ENCODE peak calls at places on chromosome 11, in ten cellular contexts. M, Y, E, D, X, H, O, C, F and I are unnamed samples.

GRCh38 chr11:85884581-85885021 is 29.4 kb downstream of the CCDC83 start:
- DNase-seq in M (no peak), Y (no peak), E (peak), D (no peak), X (no peak), H (no peak), O (no peak), C (no peak), F (no peak), I (peak)

GRCh38 chr11:12868315-12869073 is 140.6 kb upstream of the RASSF10 start:
- DNase-seq in M (no peak), Y (no peak), E (peak), D (no peak), X (no peak), H (no peak), O (no peak), C (no peak), F (no peak), I (peak)

GRCh38 chr11:122696662-122697061 is 41.1 kb downstream of the UBASH3B start:
- DNase-seq in M (peak), Y (peak), E (no peak), D (no peak), X (no peak), H (no peak), O (peak), C (peak), F (no peak), I (no peak)

GRCh38 chr11:69393178-69393832 is 88.2 kb upstream of the LINC01488 start:
- DNase-seq in M (no peak), Y (no peak), E (no peak), D (no peak), X (no peak), H (no peak), O (no peak), C (no peak), F (no peak), I (no peak)

GRCh38 chr11:26971961-26972360 is 22.0 kb upstream of the FIBIN start:
- DNase-seq in M (no peak), Y (no peak), E (no peak), D (no peak), X (no peak), H (no peak), O (no peak), C (no peak), F (no peak), I (no peak)

GRCh38 chr11:17649696-17650600 is 69.4 kb upstream of the MYOD1 start:
- DNase-seq in M (no peak), Y (no peak), E (peak), D (peak), X (no peak), H (no peak), O (no peak), C (no peak), F (no peak), I (peak)

GRCh38 chr11:77074205-77074604 is 7.4 kb downstream of the CAPN5 start:
- DNase-seq in M (no peak), Y (no peak), E (no peak), D (peak), X (no peak), H (no peak), O (peak), C (no peak), F (no peak), I (no peak)

GRCh38 chr11:36455658-36456111 is 54.4 kb downstream of the TRAF6 start:
- DNase-seq in M (no peak), Y (no peak), E (peak), D (peak), X (no peak), H (no peak), O (peak), C (no peak), F (peak), I (peak)

GRCh38 chr11:1870721-1871466 is 18.0 kb downstream of the LSP1 start:
- DNase-seq in M (peak), Y (no peak), E (peak), D (no peak), X (no peak), H (no peak), O (peak), C (no peak), F (no peak), I (peak)

GRCh38 chr11:28228196-28228595 is 120.0 kb downstream of the METTL15 start:
- DNase-seq in M (no peak), Y (no peak), E (peak), D (no peak), X (no peak), H (no peak), O (no peak), C (no peak), F (no peak), I (no peak)

GRCh38 chr11:8286886-8287285 is 23.2 kb upstream of the LMO1 start:
- DNase-seq in M (no peak), Y (no peak), E (no peak), D (no peak), X (no peak), H (no peak), O (no peak), C (no peak), F (no peak), I (no peak)

GRCh38 chr11:2385156-2386151 is 8.3 kb downstream of the CD81 start:
- DNase-seq in M (no peak), Y (peak), E (no peak), D (no peak), X (no peak), H (no peak), O (peak), C (no peak), F (no peak), I (no peak)